ENCODE peak calls at places on chromosomes 5 and 9, in seven cellular contexts. One of them, this sample, is unnamed.

GRCh38 chr5:15366676-15367391 is 133.1 kb upstream of the FBXL7 start:
- DNase-seq in prostate gland: no peak
- DNase-seq in ovary: no peak
- DNase-seq in A549: no peak
- DNase-seq in transverse colon: no peak
- DNase-seq in adrenal gland: no peak
- DNase-seq in IMR-90: no peak
- DNase-seq in this sample: no peak

GRCh38 chr9:90861826-90862740 is 60.5 kb downstream of the SYK start:
- DNase-seq in IMR-90: no peak
- DNase-seq in ovary: no peak
- DNase-seq in prostate gland: no peak
- DNase-seq in transverse colon: no peak
- DNase-seq in A549: no peak
- DNase-seq in adrenal gland: no peak
- DNase-seq in this sample: no peak

GRCh38 chr9:90801507-90802289 is at the start of gene SYK:
- DNase-seq in IMR-90: no peak
- DNase-seq in ovary: no peak
- DNase-seq in prostate gland: peak; percentile 27
- DNase-seq in transverse colon: peak; percentile 87
- DNase-seq in A549: no peak
- DNase-seq in adrenal gland: peak; percentile 25
- DNase-seq in this sample: peak; percentile 67

GRCh38 chr5:141875795-141876627 is 2.2 kb downstream of the PCDH1 start:
- DNase-seq in A549: no peak
- DNase-seq in transverse colon: peak; percentile 86
- DNase-seq in adrenal gland: no peak
- DNase-seq in ovary: peak; percentile 31
- DNase-seq in IMR-90: no peak
- DNase-seq in prostate gland: peak; percentile 46
- DNase-seq in this sample: no peak

GRCh38 chr5:122356868-122357267 is 44.8 kb downstream of the SNCAIP start:
- DNase-seq in transverse colon: no peak
- DNase-seq in adrenal gland: no peak
- DNase-seq in ovary: no peak
- DNase-seq in A549: no peak
- DNase-seq in prostate gland: no peak
- DNase-seq in IMR-90: no peak
- DNase-seq in this sample: no peak

GRCh38 chr5:98510111-98510510 is 263.4 kb upstream of the RGMB start:
- DNase-seq in adrenal gland: no peak
- DNase-seq in IMR-90: peak; percentile 38
- DNase-seq in ovary: no peak
- DNase-seq in A549: no peak
- DNase-seq in transverse colon: peak; percentile 41
- DNase-seq in prostate gland: no peak
- DNase-seq in this sample: no peak

GRCh38 chr5:164119806-164120440 is 614.5 kb downstream of the MAT2B start:
- DNase-seq in adrenal gland: no peak
- DNase-seq in prostate gland: no peak
- DNase-seq in transverse colon: no peak
- DNase-seq in ovary: no peak
- DNase-seq in A549: peak; percentile 50
- DNase-seq in IMR-90: peak; percentile 56
- DNase-seq in this sample: no peak

GRCh38 chr5:83554686-83555085 is 83.1 kb downstream of the VCAN start:
- DNase-seq in transverse colon: no peak
- DNase-seq in prostate gland: no peak
- DNase-seq in IMR-90: peak; percentile 32
- DNase-seq in adrenal gland: no peak
- DNase-seq in ovary: no peak
- DNase-seq in A549: peak; percentile 12
- DNase-seq in this sample: no peak

GRCh38 chr5:110965773-110966581 is 105.5 kb upstream of the TSLP start:
- DNase-seq in prostate gland: no peak
- DNase-seq in adrenal gland: no peak
- DNase-seq in IMR-90: no peak
- DNase-seq in ovary: no peak
- DNase-seq in transverse colon: no peak
- DNase-seq in A549: no peak
- DNase-seq in this sample: no peak

GRCh38 chr9:101271102-101271501 is 113.7 kb downstream of the BAAT start:
- DNase-seq in prostate gland: no peak
- DNase-seq in A549: no peak
- DNase-seq in transverse colon: no peak
- DNase-seq in IMR-90: no peak
- DNase-seq in ovary: no peak
- DNase-seq in adrenal gland: no peak
- DNase-seq in this sample: no peak

DNA sequence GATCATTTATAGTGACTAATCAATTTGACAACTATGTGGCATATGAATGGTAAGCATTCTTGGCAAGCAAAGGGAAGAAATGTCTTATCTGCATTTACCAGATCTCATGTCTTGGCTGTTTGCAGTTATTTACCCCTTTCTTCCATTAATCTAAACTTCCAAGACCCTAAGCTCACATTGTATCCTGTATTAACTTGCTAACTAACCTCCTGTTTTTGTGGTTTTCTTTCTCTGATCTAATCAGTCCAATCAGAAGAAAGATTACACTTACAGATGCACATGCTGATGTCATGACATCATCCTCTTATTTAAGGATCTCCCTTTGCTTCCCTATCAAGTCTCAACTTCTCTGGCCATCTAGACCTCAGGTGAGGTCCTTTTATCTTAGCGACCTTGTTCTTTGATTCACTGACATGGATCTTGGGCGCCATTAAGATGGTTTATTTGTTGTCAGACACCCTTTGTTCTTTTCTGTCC is 95.5 kb downstream of the F2RL2 start:
- DNase-seq in IMR-90: peak; percentile 17
- DNase-seq in prostate gland: no peak
- DNase-seq in transverse colon: no peak
- DNase-seq in adrenal gland: no peak
- DNase-seq in A549: no peak
- DNase-seq in ovary: no peak
- DNase-seq in this sample: no peak
- TF ChIP-seq POLR2A in IMR-90: no peak
- TF ChIP-seq POLR2A in prostate gland: no peak
- TF ChIP-seq POLR2A in transverse colon: no peak
- TF ChIP-seq POLR2A in adrenal gland: no peak
- TF ChIP-seq POLR2A in A549: no peak
- TF ChIP-seq POLR2A in ovary: no peak
- TF ChIP-seq POLR2A in this sample: no peak

GRCh38 chr5:55623789-55624188 is 88.3 kb downstream of the SLC38A9 start:
- DNase-seq in prostate gland: no peak
- DNase-seq in IMR-90: no peak
- DNase-seq in transverse colon: no peak
- DNase-seq in ovary: no peak
- DNase-seq in adrenal gland: no peak
- DNase-seq in A549: no peak
- DNase-seq in this sample: no peak

GRCh38 chr5:55625603-55625875 is 86.6 kb downstream of the SLC38A9 start:
- DNase-seq in adrenal gland: no peak
- DNase-seq in transverse colon: no peak
- DNase-seq in prostate gland: no peak
- DNase-seq in ovary: no peak
- DNase-seq in IMR-90: no peak
- DNase-seq in A549: no peak
- DNase-seq in this sample: no peak

GRCh38 chr5:55625913-55626312 is 86.2 kb downstream of the SLC38A9 start:
- DNase-seq in ovary: no peak
- DNase-seq in prostate gland: no peak
- DNase-seq in adrenal gland: no peak
- DNase-seq in transverse colon: no peak
- DNase-seq in A549: no peak
- DNase-seq in IMR-90: no peak
- DNase-seq in this sample: no peak

GRCh38 chr5:55626805-55627204 is 85.3 kb downstream of the SLC38A9 start:
- DNase-seq in prostate gland: no peak
- DNase-seq in ovary: no peak
- DNase-seq in adrenal gland: no peak
- DNase-seq in IMR-90: peak; percentile 30
- DNase-seq in A549: no peak
- DNase-seq in transverse colon: no peak
- DNase-seq in this sample: no peak

DNA sequence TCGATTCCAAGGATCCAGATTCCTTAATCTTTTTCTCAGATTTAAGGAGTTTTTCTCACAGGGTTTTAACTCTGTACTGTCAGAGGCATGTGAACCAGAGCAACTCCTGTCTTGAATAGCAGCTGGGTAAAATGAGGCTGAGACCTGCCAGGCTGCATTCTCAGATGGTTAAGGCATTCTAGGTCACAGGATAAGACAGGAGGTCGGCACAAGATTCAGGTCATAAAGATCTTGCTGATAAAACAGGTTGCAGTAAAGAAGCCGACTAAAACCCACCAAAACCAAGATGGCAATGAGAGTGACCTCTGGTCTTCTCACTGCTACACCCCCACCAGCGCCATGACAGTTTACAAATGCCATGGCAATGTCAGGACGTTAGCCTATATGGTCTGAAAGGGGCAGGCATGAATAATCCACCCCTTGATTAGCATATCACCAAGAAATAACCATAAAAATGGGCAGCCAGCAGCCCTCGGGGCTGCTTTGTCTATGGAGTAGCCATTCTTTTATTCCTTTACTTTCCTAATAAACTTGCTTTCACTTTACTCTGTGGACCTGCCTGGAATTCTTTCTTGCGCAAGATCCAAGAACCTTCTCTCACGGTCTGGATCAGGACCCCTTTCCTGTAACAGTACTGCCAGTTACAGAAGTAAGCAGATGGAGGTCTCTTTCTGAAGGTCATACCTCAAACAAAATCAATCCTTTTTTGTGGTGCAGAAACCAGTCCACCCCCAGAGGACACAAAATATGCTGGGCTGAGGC is 87.1 kb downstream of the SLC38A9 start:
- DNase-seq in A549: no peak
- DNase-seq in transverse colon: no peak
- DNase-seq in adrenal gland: no peak
- DNase-seq in ovary: no peak
- DNase-seq in prostate gland: no peak
- DNase-seq in IMR-90: no peak
- DNase-seq in this sample: no peak
- H3K27ac ChIP-seq in A549: no peak overlapping the region
- H3K27ac ChIP-seq in transverse colon: peak overlapping the region; percentile 53
- H3K27ac ChIP-seq in adrenal gland: peak overlapping the region; percentile 45
- H3K27ac ChIP-seq in ovary: no peak overlapping the region
- H3K27ac ChIP-seq in prostate gland: peak overlapping the region; percentile 39
- H3K27ac ChIP-seq in IMR-90: no peak overlapping the region
- H3K27ac ChIP-seq in this sample: peak overlapping the region; percentile 73

DNA sequence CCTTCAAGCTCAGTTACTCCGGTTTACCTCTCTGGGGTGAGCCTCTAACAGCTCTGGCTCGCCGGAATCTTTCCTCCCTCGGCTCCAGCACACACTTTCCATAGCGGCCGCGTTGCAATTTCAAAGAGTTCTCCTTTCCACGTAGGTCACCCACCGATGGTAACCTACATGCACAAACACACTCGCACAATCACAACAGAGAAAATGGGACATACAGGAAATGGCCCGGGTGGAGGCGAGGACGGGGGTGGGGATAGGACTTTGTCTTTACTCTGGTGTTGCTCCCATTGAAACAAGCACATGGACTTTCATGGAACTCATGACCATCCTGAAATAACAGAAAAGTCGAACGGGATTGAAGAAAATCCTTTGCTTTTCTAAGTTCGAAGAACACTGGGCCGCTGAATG is 1.2 kb downstream of the LHFPL2 start:
- DNase-seq in IMR-90: peak; percentile 47
- DNase-seq in adrenal gland: no peak
- DNase-seq in prostate gland: no peak
- DNase-seq in A549: peak; percentile 52
- DNase-seq in ovary: no peak
- DNase-seq in transverse colon: peak; percentile 59
- DNase-seq in this sample: peak; percentile 71
- TF ChIP-seq POLR2A in IMR-90: no peak
- TF ChIP-seq POLR2A in adrenal gland: no peak
- TF ChIP-seq POLR2A in prostate gland: no peak
- TF ChIP-seq POLR2A in A549: no peak
- TF ChIP-seq POLR2A in ovary: no peak
- TF ChIP-seq POLR2A in transverse colon: no peak
- TF ChIP-seq POLR2A in this sample: no peak

GRCh38 chr5:9058161-9058560 is 487.7 kb downstream of the SEMA5A start:
- DNase-seq in transverse colon: no peak
- DNase-seq in ovary: no peak
- DNase-seq in prostate gland: no peak
- DNase-seq in A549: no peak
- DNase-seq in IMR-90: peak; percentile 56
- DNase-seq in adrenal gland: no peak
- DNase-seq in this sample: no peak
- H3K27ac ChIP-seq in transverse colon: no peak overlapping the region
- H3K27ac ChIP-seq in ovary: no peak overlapping the region
- H3K27ac ChIP-seq in prostate gland: no peak overlapping the region
- H3K27ac ChIP-seq in A549: no peak overlapping the region
- H3K27ac ChIP-seq in IMR-90: peak overlapping the region; percentile 64
- H3K27ac ChIP-seq in adrenal gland: no peak overlapping the region
- H3K27ac ChIP-seq in this sample: no peak overlapping the region